ENCODE peak calls at places on chromosome 21, in four cellular contexts. J is psoas muscle, G is sigmoid colon, H is SJSA1. K is an unnamed sample.

GRCh38 chr21:35933466-35933865 is 126.9 kb downstream of the SETD4 start:
- DNase-seq in J (peak; percentile 79), G (peak; percentile 86), H (peak; percentile 74), K (peak; percentile 1)

GRCh38 chr21:21921410-21922232 is 923.4 kb downstream of the NCAM2 start:
- DNase-seq in J (no peak), G (no peak), H (no peak), K (no peak)

GRCh38 chr21:23384679-23385078 is 2222.6 kb downstream of the MRPL39 start:
- DNase-seq in J (no peak), G (no peak), H (no peak), K (no peak)

GRCh38 chr21:35120631-35121180 is 71.6 kb upstream of the RUNX1 start:
- DNase-seq in J (no peak), G (no peak), H (no peak), K (no peak)

GRCh38 chr21:27674037-27674436 is 707.1 kb upstream of the ADAMTS5 start:
- DNase-seq in J (no peak), G (no peak), H (no peak), K (no peak)

GRCh38 chr21:38918629-38919346 is 113.1 kb downstream of the ETS2 start:
- DNase-seq in J (no peak), G (peak; percentile 19), H (peak; percentile 33), K (no peak)

GRCh38 chr21:46297311-46298082 is 11.4 kb downstream of the YBEY start:
- DNase-seq in J (peak; percentile 70), G (no peak), H (no peak), K (no peak)

GRCh38 chr21:39484711-39485264 is 33.0 kb downstream of the SH3BGR start:
- DNase-seq in J (no peak), G (no peak), H (no peak), K (no peak)

GRCh38 chr21:37793660-37794059 is 122.6 kb downstream of the KCNJ6 start:
- DNase-seq in J (no peak), G (no peak), H (no peak), K (no peak)

GRCh38 chr21:27759091-27759659 is 792.3 kb upstream of the ADAMTS5 start:
- DNase-seq in J (no peak), G (no peak), H (no peak), K (no peak)

GRCh38 chr21:14545906-14546480 is at the start of gene SAMSN1:
- DNase-seq in J (no peak), G (peak; percentile 69), H (no peak), K (peak; percentile 84)

GRCh38 chr21:39730418-39731107 is 14.4 kb upstream of the IGSF5 start:
- DNase-seq in J (no peak), G (no peak), H (no peak), K (no peak)

GRCh38 chr21:35616090-35616489 is 444.2 kb downstream of the SETD4 start:
- DNase-seq in J (no peak), G (no peak), H (peak; percentile 28), K (peak; percentile 29)

GRCh38 chr21:38494688-38495087 is 3.6 kb downstream of the ERG start:
- DNase-seq in J (no peak), G (no peak), H (no peak), K (no peak)

GRCh38 chr21:34603002-34603709 is 11.8 kb downstream of the RCAN1 start:
- DNase-seq in J (peak; percentile 87), G (peak; percentile 88), H (peak; percentile 58), K (no peak)

GRCh38 chr21:33866851-33867250 is 48.8 kb downstream of the ATP5PO start:
- DNase-seq in J (no peak), G (no peak), H (no peak), K (no peak)

GRCh38 chr21:39788383-39788782 is 43.4 kb downstream of the IGSF5 start:
- DNase-seq in J (peak; percentile 67), G (peak; percentile 79), H (peak; percentile 60), K (no peak)

GRCh38 chr21:38219049-38219628 is 37.7 kb upstream of the KCNJ15 start:
- DNase-seq in J (no peak), G (peak; percentile 84), H (peak; percentile 65), K (peak; percentile 25)

GRCh38 chr21:37452222-37452621 is 85.6 kb downstream of the DYRK1A start:
- DNase-seq in J (peak; percentile 59), G (no peak), H (peak; percentile 91), K (no peak)

GRCh38 chr21:22728091-22728490 is 1729.9 kb downstream of the NCAM2 start:
- DNase-seq in J (no peak), G (no peak), H (no peak), K (no peak)

DNA sequence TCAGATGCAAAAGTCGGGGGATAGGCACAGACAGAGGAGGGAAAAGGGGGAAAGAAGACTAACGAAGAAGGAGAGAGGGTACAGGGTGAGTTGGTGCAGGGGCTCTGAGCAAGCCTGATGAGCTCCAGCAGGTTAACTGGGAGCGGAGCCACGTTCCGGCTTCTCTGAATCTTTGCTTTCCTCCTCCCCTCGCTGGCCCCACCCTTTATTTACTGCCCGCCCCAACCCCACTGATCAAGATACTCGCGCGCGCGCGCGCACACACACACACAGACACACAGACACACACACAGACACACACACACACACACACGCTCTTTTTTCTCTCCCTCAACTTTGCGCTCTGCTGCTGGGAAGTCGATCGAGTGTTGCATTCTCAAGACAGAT is at the start of gene GRIK1:
- DNase-seq in J (no peak), G (no peak), H (no peak), K (no peak)
- H3K4me3 ChIP-seq in J (no peak within 1 kb of the TSS), G (no peak within 1 kb of the TSS), H (no peak within 1 kb of the TSS), K (no peak within 1 kb of the TSS)

DNA sequence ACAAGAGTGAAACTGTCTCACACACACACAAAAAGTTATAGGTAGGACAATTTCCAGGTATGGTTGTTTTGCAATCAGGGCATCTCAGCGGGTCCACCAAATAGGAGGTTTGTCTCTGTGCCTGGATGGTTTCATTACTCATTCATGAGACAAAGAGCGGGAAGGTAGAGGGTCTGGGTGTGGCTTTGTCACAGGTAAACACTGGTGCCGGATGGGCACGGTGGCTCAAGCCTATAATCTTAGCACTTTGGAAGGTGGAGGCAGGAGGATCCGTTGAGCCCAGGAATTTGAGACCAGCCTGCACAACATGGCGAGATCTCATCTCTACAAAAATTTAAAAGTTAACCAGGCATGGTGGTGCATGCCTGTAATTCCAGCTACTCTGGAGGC is 16.3 kb upstream of the ERVH48-1 start:
- DNase-seq in J (no peak), G (peak; percentile 38), H (no peak), K (no peak)
- H3K4me1 ChIP-seq in J (peaks cover 13% of the 10 kb centered on the region), G (peaks cover 13% of the 10 kb centered on the region), H (no peaks in the 10 kb centered on the region), K (no peaks in the 10 kb centered on the region)

DNA sequence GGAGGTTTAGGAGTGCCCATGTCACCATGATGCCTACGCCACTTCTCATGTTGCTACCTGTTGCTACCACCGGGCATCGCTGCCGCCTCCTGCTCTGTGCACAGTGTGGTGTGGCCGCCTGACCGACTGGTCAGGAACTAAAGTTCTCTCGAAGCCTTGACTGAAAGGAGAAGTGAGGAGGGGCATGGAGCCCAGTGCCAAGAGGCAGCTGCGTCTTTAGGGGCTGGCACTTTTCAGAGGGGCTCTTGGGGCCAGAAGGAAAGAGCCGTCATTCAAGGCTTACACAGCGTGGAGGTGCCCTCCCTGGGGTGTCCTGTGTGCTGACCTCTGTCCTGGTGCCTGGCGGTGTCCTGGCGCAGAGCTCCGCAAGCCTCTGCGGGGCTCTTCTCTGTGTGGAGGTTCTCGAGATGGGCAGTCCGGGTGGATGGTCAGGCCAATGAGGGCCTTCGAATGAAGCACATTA is 57.2 kb downstream of the ADARB1 start:
- DNase-seq in J (no peak), G (no peak), H (no peak), K (no peak)
- H3K27ac ChIP-seq in J (peak overlapping the region; percentile 86), G (peak overlapping the region; percentile 83), H (no peak overlapping the region), K (no peak overlapping the region)

GRCh38 chr21:25625036-25625435 is 14.0 kb upstream of the JAM2 start:
- DNase-seq in J (no peak), G (no peak), H (no peak), K (no peak)
- H3K4me3 ChIP-seq in J (no peak overlapping the region), G (no peak overlapping the region), H (no peak overlapping the region), K (no peak overlapping the region)

GRCh38 chr21:31711745-31712144 is 20.2 kb downstream of the SCAF4 start:
- DNase-seq in J (no peak), G (no peak), H (no peak), K (no peak)
- H3K4me1 ChIP-seq in J (peaks cover 76% of the 10 kb centered on the region), G (peaks cover 24% of the 10 kb centered on the region), H (peaks cover 59% of the 10 kb centered on the region), K (peaks cover 46% of the 10 kb centered on the region)

GRCh38 chr21:40847956-40848355 is 998 bp upstream of the DSCAM start:
- DNase-seq in J (no peak), G (no peak), H (no peak), K (no peak)

GRCh38 chr21:40844935-40845334 is 2.0 kb downstream of the DSCAM start:
- DNase-seq in J (no peak), G (no peak), H (no peak), K (no peak)

GRCh38 chr21:40846057-40846456 is 901 bp downstream of the DSCAM start:
- DNase-seq in J (no peak), G (no peak), H (no peak), K (no peak)

GRCh38 chr21:40846566-40847411 is at the start of gene DSCAM:
- DNase-seq in J (no peak), G (no peak), H (no peak), K (no peak)

GRCh38 chr21:40845621-40846020 is 1.3 kb downstream of the DSCAM start:
- DNase-seq in J (no peak), G (no peak), H (no peak), K (no peak)
- H3K27ac ChIP-seq in J (no peak overlapping the region), G (no peak overlapping the region), H (no peak overlapping the region), K (no peak overlapping the region)

K was measured in CD4-positive, CD25-positive, alpha-beta regulatory T cell.